ENCODE peak calls at places on chromosomes 11 and 22, in ten cellular contexts. L is type B pancreatic cell, F is GM12878, A is Peyer's patch, C is HL-60, J is AG04450, R is thoracic aorta, I is keratinocyte, K is mammary epithelial cell, B is astrocyte of the spinal cord. E is an unnamed sample.

GRCh38 chr22:35192121-35192918 is 65.0 kb upstream of the HMGXB4 start:
- DNase-seq in L (peak), F (no peak), A (no peak), C (no peak), J (no peak), R (no peak), I (no peak), K (peak), B (no peak), E (no peak)

GRCh38 chr11:72209101-72209500 is 7.5 kb upstream of the FOLR2 start:
- DNase-seq in L (peak), F (no peak), A (peak), C (peak), J (no peak), R (no peak), I (no peak), K (no peak), B (no peak), E (no peak)

GRCh38 chr22:50469377-50470305 is 5.2 kb downstream of the SBF1 start:
- DNase-seq in L (no peak), F (peak), A (peak), C (peak), J (no peak), R (no peak), I (peak), K (peak), B (peak), E (no peak)

GRCh38 chr11:66289548-66290331 is 797 bp upstream of the YIF1A start:
- DNase-seq in L (peak), F (peak), A (peak), C (peak), J (peak), R (no peak), I (no peak), K (no peak), B (no peak), E (peak)

GRCh38 chr11:102724904-102725515 is at the start of gene MMP8:
- DNase-seq in L (no peak), F (no peak), A (no peak), C (no peak), J (no peak), R (no peak), I (no peak), K (peak), B (peak), E (no peak)

GRCh38 chr22:43015677-43016042 is 711 bp upstream of the PACSIN2 start:
- DNase-seq in L (no peak), F (no peak), A (no peak), C (peak), J (no peak), R (no peak), I (no peak), K (no peak), B (no peak), E (no peak)

GRCh38 chr22:38443675-38444521 is 11.1 kb downstream of the KCNJ4 start:
- DNase-seq in L (no peak), F (no peak), A (no peak), C (no peak), J (no peak), R (no peak), I (no peak), K (no peak), B (no peak), E (no peak)

GRCh38 chr22:17952273-17952801 is 72.0 kb downstream of the MICAL3 start:
- DNase-seq in L (no peak), F (no peak), A (no peak), C (no peak), J (no peak), R (no peak), I (no peak), K (no peak), B (no peak), E (no peak)

GRCh38 chr11:8261921-8262551 is 1.6 kb downstream of the LMO1 start:
- DNase-seq in L (peak), F (no peak), A (peak), C (no peak), J (no peak), R (no peak), I (no peak), K (no peak), B (no peak), E (no peak)

GRCh38 chr11:67563354-67564114 is 20.1 kb upstream of the GSTP1 start:
- DNase-seq in L (no peak), F (no peak), A (peak), C (no peak), J (peak), R (peak), I (no peak), K (peak), B (peak), E (peak)

GRCh38 chr11:79708319-79708928 is 267.6 kb upstream of the TENM4 start:
- DNase-seq in L (no peak), F (peak), A (peak), C (peak), J (peak), R (no peak), I (no peak), K (peak), B (peak), E (no peak)
- TF ChIP-seq CTCF in L (peak), F (peak), A (peak), C (peak), J (peak), R (no peak), I (peak), K (peak), B (peak), E (no peak)

DNA sequence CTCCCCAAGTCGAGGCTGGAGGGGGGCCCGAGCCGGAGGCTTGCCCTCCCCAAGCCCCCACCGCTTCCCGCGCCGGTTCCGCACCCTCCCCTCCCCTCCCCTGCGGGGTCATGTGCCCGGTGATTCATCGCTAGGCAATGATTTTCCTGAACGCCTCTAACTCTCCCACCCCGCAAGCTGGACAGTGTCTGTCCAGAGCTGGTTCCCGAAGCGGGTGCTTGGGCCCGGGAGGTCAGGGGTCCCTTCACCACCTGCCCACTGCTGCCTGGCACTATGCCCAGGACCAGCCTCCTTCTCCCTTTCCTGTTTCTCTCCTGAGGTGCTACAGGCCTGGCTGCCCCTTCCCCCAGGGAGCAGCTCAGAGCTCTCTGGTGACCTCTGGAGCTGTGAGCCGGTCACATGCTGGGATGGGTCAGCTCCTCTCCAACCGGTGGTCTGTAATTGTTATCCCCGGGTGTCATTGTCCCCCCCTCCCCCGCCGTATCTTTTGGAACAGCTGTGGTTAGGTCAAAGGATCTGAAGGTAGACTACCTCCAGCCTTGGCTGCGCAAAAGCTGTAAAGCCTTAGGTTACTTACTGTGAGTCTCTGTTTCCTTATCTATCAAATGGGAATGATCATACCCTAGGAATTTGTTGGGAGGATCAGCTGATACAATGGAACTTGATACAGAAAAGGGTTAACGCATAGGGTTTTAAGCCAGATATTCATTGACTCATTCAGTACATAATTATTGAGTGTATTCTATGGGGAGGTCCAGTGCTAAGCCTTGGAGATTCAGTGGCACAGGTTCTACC is 722 bp downstream of the STX3 start:
- DNase-seq in L (peak), F (no peak), A (peak), C (peak), J (peak), R (peak), I (no peak), K (peak), B (peak), E (peak)
- TF ChIP-seq CTCF in L (no peak), F (no peak), A (no peak), C (no peak), J (no peak), R (no peak), I (no peak), K (no peak), B (no peak), E (no peak)

DNA sequence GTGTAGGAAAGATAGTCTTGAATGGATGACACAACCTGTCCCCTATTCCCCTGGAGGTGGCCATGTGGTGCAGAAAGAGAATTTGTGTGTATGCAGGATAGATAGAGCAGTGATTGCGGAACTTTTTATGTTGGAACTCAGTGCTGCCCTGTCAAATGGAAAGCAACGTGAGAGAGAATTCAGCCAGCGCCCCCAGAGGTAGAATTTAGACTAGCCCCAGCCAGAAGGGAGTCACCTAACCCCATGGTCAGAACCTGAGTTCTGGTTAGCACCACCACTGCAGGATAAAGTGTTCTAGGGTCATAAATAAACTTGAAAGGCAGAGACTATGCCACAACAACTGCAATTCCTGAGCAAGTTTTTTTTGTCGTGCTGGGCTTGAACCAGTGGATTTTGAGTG is 152.9 kb upstream of the GRIA4 start:
- DNase-seq in L (no peak), F (no peak), A (no peak), C (no peak), J (no peak), R (no peak), I (no peak), K (no peak), B (no peak), E (no peak)
- TF ChIP-seq CTCF in L (no peak), F (peak), A (no peak), C (no peak), J (no peak), R (no peak), I (no peak), K (peak), B (no peak), E (no peak)

GRCh38 chr11:83713701-83714100 is 427.5 kb upstream of the CCDC90B start:
- DNase-seq in L (no peak), F (no peak), A (no peak), C (no peak), J (no peak), R (no peak), I (no peak), K (no peak), B (peak), E (peak)

GRCh38 chr11:83709434-83709833 is 423.3 kb upstream of the CCDC90B start:
- DNase-seq in L (no peak), F (no peak), A (no peak), C (no peak), J (no peak), R (no peak), I (no peak), K (no peak), B (no peak), E (no peak)

GRCh38 chr11:83706581-83706980 is 420.4 kb upstream of the CCDC90B start:
- DNase-seq in L (no peak), F (no peak), A (no peak), C (no peak), J (no peak), R (no peak), I (no peak), K (peak), B (no peak), E (no peak)

GRCh38 chr11:83715927-83716525 is 429.9 kb upstream of the CCDC90B start:
- DNase-seq in L (no peak), F (no peak), A (no peak), C (no peak), J (no peak), R (no peak), I (no peak), K (no peak), B (no peak), E (no peak)

GRCh38 chr11:83711035-83711630 is 425.0 kb upstream of the CCDC90B start:
- DNase-seq in L (no peak), F (no peak), A (no peak), C (no peak), J (no peak), R (no peak), I (no peak), K (no peak), B (no peak), E (no peak)
- TF ChIP-seq CTCF in L (no peak), F (no peak), A (no peak), C (no peak), J (no peak), R (no peak), I (no peak), K (no peak), B (no peak), E (no peak)

GRCh38 chr11:11155962-11156815 is 196.9 kb downstream of the CSNK2A3 start:
- DNase-seq in L (no peak), F (no peak), A (no peak), C (no peak), J (no peak), R (no peak), I (no peak), K (no peak), B (no peak), E (no peak)
- TF ChIP-seq CTCF in L (peak), F (peak), A (no peak), C (peak), J (peak), R (no peak), I (peak), K (peak), B (peak), E (no peak)

DNA sequence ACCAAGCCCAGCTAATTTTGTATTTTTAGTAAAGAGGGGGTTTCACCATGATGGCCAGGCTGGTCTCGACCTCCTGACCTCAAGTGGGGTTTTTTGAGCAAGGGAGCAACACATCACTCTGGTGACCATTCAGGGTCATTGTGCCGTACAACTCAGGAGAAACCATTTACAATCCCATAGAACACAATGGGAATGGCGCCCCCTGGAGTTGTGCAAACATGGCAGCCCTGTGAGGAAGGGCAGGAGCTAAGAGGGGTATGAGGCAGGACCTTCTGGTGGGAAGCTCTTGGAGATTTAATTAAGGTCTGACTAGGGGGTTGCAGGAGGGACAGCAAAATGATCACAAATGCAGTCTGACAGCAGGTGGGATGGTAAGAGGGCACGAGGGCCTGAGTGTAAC is 9.2 kb upstream of the CSF2RB start:
- DNase-seq in L (no peak), F (no peak), A (no peak), C (no peak), J (no peak), R (no peak), I (no peak), K (no peak), B (no peak), E (no peak)
- TF ChIP-seq CTCF in L (peak), F (no peak), A (no peak), C (no peak), J (no peak), R (no peak), I (no peak), K (no peak), B (no peak), E (no peak)